ENCODE peak calls at places on chromosomes 2 and 18, in four cellular contexts. One of them, this sample, is unnamed.
A peak's percentile ranks its signal among the peaks of the same experiment; 100 is the strongest.

GRCh38 chr2:9228781-9229469 is 22.3 kb downstream of the ASAP2 start:
- DNase-seq in GM20000: no peak
- DNase-seq in naive thymus-derived CD8-positive, alpha-beta T cell: no peak
- DNase-seq in activated CD8-positive, alpha-beta memory T cell treated with anti-CD3 and anti-CD28 coated beads for 24 hours: peak; percentile 21
- DNase-seq in this sample: no peak

GRCh38 chr2:71963295-71963694 is 184.4 kb downstream of the CYP26B1 start:
- DNase-seq in GM20000: no peak
- DNase-seq in naive thymus-derived CD8-positive, alpha-beta T cell: no peak
- DNase-seq in activated CD8-positive, alpha-beta memory T cell treated with anti-CD3 and anti-CD28 coated beads for 24 hours: no peak
- DNase-seq in this sample: no peak

GRCh38 chr2:5524551-5524950 is 167.6 kb upstream of the SOX11 start:
- DNase-seq in GM20000: no peak
- DNase-seq in naive thymus-derived CD8-positive, alpha-beta T cell: no peak
- DNase-seq in activated CD8-positive, alpha-beta memory T cell treated with anti-CD3 and anti-CD28 coated beads for 24 hours: no peak
- DNase-seq in this sample: no peak

GRCh38 chr2:241052677-241053360 is 49.3 kb downstream of the MTERF4 start:
- DNase-seq in GM20000: no peak
- DNase-seq in naive thymus-derived CD8-positive, alpha-beta T cell: no peak
- DNase-seq in activated CD8-positive, alpha-beta memory T cell treated with anti-CD3 and anti-CD28 coated beads for 24 hours: no peak
- DNase-seq in this sample: no peak

GRCh38 chr2:20916604-20917286 is 93.8 kb upstream of the LDAH start:
- DNase-seq in GM20000: no peak
- DNase-seq in naive thymus-derived CD8-positive, alpha-beta T cell: no peak
- DNase-seq in activated CD8-positive, alpha-beta memory T cell treated with anti-CD3 and anti-CD28 coated beads for 24 hours: no peak
- DNase-seq in this sample: no peak

GRCh38 chr2:86337235-86338099 is at the start of gene REEP1:
- DNase-seq in GM20000: peak; percentile 62
- DNase-seq in naive thymus-derived CD8-positive, alpha-beta T cell: no peak
- DNase-seq in activated CD8-positive, alpha-beta memory T cell treated with anti-CD3 and anti-CD28 coated beads for 24 hours: peak; percentile 66
- DNase-seq in this sample: peak; percentile 10

GRCh38 chr18:57523171-57523956 is 63.1 kb downstream of the FECH start:
- DNase-seq in GM20000: peak; percentile 23
- DNase-seq in naive thymus-derived CD8-positive, alpha-beta T cell: no peak
- DNase-seq in activated CD8-positive, alpha-beta memory T cell treated with anti-CD3 and anti-CD28 coated beads for 24 hours: no peak
- DNase-seq in this sample: peak; percentile 16

GRCh38 chr2:47653909-47654789 is 128.8 kb upstream of the MSH6 start:
- DNase-seq in GM20000: no peak
- DNase-seq in naive thymus-derived CD8-positive, alpha-beta T cell: no peak
- DNase-seq in activated CD8-positive, alpha-beta memory T cell treated with anti-CD3 and anti-CD28 coated beads for 24 hours: no peak
- DNase-seq in this sample: peak; percentile 28

GRCh38 chr2:195709901-195710300 is 52.9 kb downstream of the SLC39A10 start:
- DNase-seq in GM20000: no peak
- DNase-seq in naive thymus-derived CD8-positive, alpha-beta T cell: no peak
- DNase-seq in activated CD8-positive, alpha-beta memory T cell treated with anti-CD3 and anti-CD28 coated beads for 24 hours: no peak
- DNase-seq in this sample: no peak

GRCh38 chr2:233247744-233248143 is 3.7 kb upstream of the ATG16L1 start:
- DNase-seq in GM20000: no peak
- DNase-seq in naive thymus-derived CD8-positive, alpha-beta T cell: peak; percentile 17
- DNase-seq in activated CD8-positive, alpha-beta memory T cell treated with anti-CD3 and anti-CD28 coated beads for 24 hours: no peak
- DNase-seq in this sample: peak; percentile 25

GRCh38 chr2:201182650-201183372 is at the start of gene CASP10:
- DNase-seq in GM20000: peak; percentile 69
- DNase-seq in naive thymus-derived CD8-positive, alpha-beta T cell: peak; percentile 46
- DNase-seq in activated CD8-positive, alpha-beta memory T cell treated with anti-CD3 and anti-CD28 coated beads for 24 hours: no peak
- DNase-seq in this sample: peak; percentile 79

GRCh38 chr2:45141883-45142866 is 132.9 kb upstream of the SIX2 start:
- DNase-seq in GM20000: no peak
- DNase-seq in naive thymus-derived CD8-positive, alpha-beta T cell: no peak
- DNase-seq in activated CD8-positive, alpha-beta memory T cell treated with anti-CD3 and anti-CD28 coated beads for 24 hours: no peak
- DNase-seq in this sample: peak; percentile 28

GRCh38 chr18:48786621-48787522 is 163.9 kb downstream of the SMAD7 start:
- DNase-seq in GM20000: no peak
- DNase-seq in naive thymus-derived CD8-positive, alpha-beta T cell: no peak
- DNase-seq in activated CD8-positive, alpha-beta memory T cell treated with anti-CD3 and anti-CD28 coated beads for 24 hours: no peak
- DNase-seq in this sample: no peak

GRCh38 chr2:181456660-181457120 is 496 bp upstream of the ITGA4 start:
- DNase-seq in GM20000: peak; percentile 67
- DNase-seq in naive thymus-derived CD8-positive, alpha-beta T cell: peak; percentile 72
- DNase-seq in activated CD8-positive, alpha-beta memory T cell treated with anti-CD3 and anti-CD28 coated beads for 24 hours: peak; percentile 84
- DNase-seq in this sample: peak; percentile 95

GRCh38 chr18:6747646-6748045 is 18.1 kb downstream of the ARHGAP28 start:
- DNase-seq in GM20000: no peak
- DNase-seq in naive thymus-derived CD8-positive, alpha-beta T cell: no peak
- DNase-seq in activated CD8-positive, alpha-beta memory T cell treated with anti-CD3 and anti-CD28 coated beads for 24 hours: no peak
- DNase-seq in this sample: no peak

GRCh38 chr2:123518387-123518786 is 506.7 kb upstream of the CNTNAP5 start:
- DNase-seq in GM20000: no peak
- DNase-seq in naive thymus-derived CD8-positive, alpha-beta T cell: no peak
- DNase-seq in activated CD8-positive, alpha-beta memory T cell treated with anti-CD3 and anti-CD28 coated beads for 24 hours: no peak
- DNase-seq in this sample: no peak

GRCh38 chr2:135113322-135113721 is 61.2 kb downstream of the RAB3GAP1 start:
- DNase-seq in GM20000: no peak
- DNase-seq in naive thymus-derived CD8-positive, alpha-beta T cell: no peak
- DNase-seq in activated CD8-positive, alpha-beta memory T cell treated with anti-CD3 and anti-CD28 coated beads for 24 hours: no peak
- DNase-seq in this sample: no peak

GRCh38 chr2:11482473-11483031 is 16.6 kb upstream of the E2F6 start:
- DNase-seq in GM20000: no peak
- DNase-seq in naive thymus-derived CD8-positive, alpha-beta T cell: no peak
- DNase-seq in activated CD8-positive, alpha-beta memory T cell treated with anti-CD3 and anti-CD28 coated beads for 24 hours: no peak
- DNase-seq in this sample: no peak

GRCh38 chr2:79855264-79856006 is 342.6 kb downstream of the CTNNA2 start:
- DNase-seq in GM20000: no peak
- DNase-seq in naive thymus-derived CD8-positive, alpha-beta T cell: no peak
- DNase-seq in activated CD8-positive, alpha-beta memory T cell treated with anti-CD3 and anti-CD28 coated beads for 24 hours: no peak
- DNase-seq in this sample: no peak

GRCh38 chr2:18406219-18406618 is 154.2 kb downstream of the RDH14 start:
- DNase-seq in GM20000: no peak
- DNase-seq in naive thymus-derived CD8-positive, alpha-beta T cell: no peak
- DNase-seq in activated CD8-positive, alpha-beta memory T cell treated with anti-CD3 and anti-CD28 coated beads for 24 hours: no peak
- DNase-seq in this sample: no peak

GRCh38 chr2:67974564-67975430 is 88.0 kb downstream of the C1D start:
- DNase-seq in GM20000: no peak
- DNase-seq in naive thymus-derived CD8-positive, alpha-beta T cell: no peak
- DNase-seq in activated CD8-positive, alpha-beta memory T cell treated with anti-CD3 and anti-CD28 coated beads for 24 hours: no peak
- DNase-seq in this sample: no peak

GRCh38 chr18:58338961-58339722 is 289.7 kb downstream of the ALPK2 start:
- DNase-seq in GM20000: no peak
- DNase-seq in naive thymus-derived CD8-positive, alpha-beta T cell: no peak
- DNase-seq in activated CD8-positive, alpha-beta memory T cell treated with anti-CD3 and anti-CD28 coated beads for 24 hours: no peak
- DNase-seq in this sample: no peak

GRCh38 chr2:151637284-151637781 is 96.9 kb downstream of the NEB start:
- DNase-seq in GM20000: peak; percentile 8
- DNase-seq in naive thymus-derived CD8-positive, alpha-beta T cell: peak; percentile 39
- DNase-seq in activated CD8-positive, alpha-beta memory T cell treated with anti-CD3 and anti-CD28 coated beads for 24 hours: peak; percentile 72
- DNase-seq in this sample: peak; percentile 64

GRCh38 chr2:98647636-98648035 is 39.2 kb downstream of the UNC50 start:
- DNase-seq in GM20000: no peak
- DNase-seq in naive thymus-derived CD8-positive, alpha-beta T cell: no peak
- DNase-seq in activated CD8-positive, alpha-beta memory T cell treated with anti-CD3 and anti-CD28 coated beads for 24 hours: no peak
- DNase-seq in this sample: no peak

GRCh38 chr2:15889800-15890498 is 50.4 kb upstream of the MYCN start:
- DNase-seq in GM20000: no peak
- DNase-seq in naive thymus-derived CD8-positive, alpha-beta T cell: no peak
- DNase-seq in activated CD8-positive, alpha-beta memory T cell treated with anti-CD3 and anti-CD28 coated beads for 24 hours: no peak
- DNase-seq in this sample: peak; percentile 46

GRCh38 chr2:237591379-237591881 is 896 bp upstream of the RAB17 start:
- DNase-seq in GM20000: no peak
- DNase-seq in naive thymus-derived CD8-positive, alpha-beta T cell: no peak
- DNase-seq in activated CD8-positive, alpha-beta memory T cell treated with anti-CD3 and anti-CD28 coated beads for 24 hours: no peak
- DNase-seq in this sample: no peak

GRCh38 chr2:210630904-210631560 is 74.6 kb downstream of the CPS1 start:
- DNase-seq in GM20000: no peak
- DNase-seq in naive thymus-derived CD8-positive, alpha-beta T cell: no peak
- DNase-seq in activated CD8-positive, alpha-beta memory T cell treated with anti-CD3 and anti-CD28 coated beads for 24 hours: no peak
- DNase-seq in this sample: no peak

GRCh38 chr18:63953811-63954210 is 4.7 kb downstream of the HMSD start:
- DNase-seq in GM20000: no peak
- DNase-seq in naive thymus-derived CD8-positive, alpha-beta T cell: no peak
- DNase-seq in activated CD8-positive, alpha-beta memory T cell treated with anti-CD3 and anti-CD28 coated beads for 24 hours: no peak
- DNase-seq in this sample: no peak

GRCh38 chr18:58590231-58590630 is 38.7 kb downstream of the ALPK2 start:
- DNase-seq in GM20000: no peak
- DNase-seq in naive thymus-derived CD8-positive, alpha-beta T cell: no peak
- DNase-seq in activated CD8-positive, alpha-beta memory T cell treated with anti-CD3 and anti-CD28 coated beads for 24 hours: no peak
- DNase-seq in this sample: no peak

GRCh38 chr18:22346968-22347611 is 70.6 kb downstream of the CTAGE1 start:
- DNase-seq in GM20000: peak; percentile 8
- DNase-seq in naive thymus-derived CD8-positive, alpha-beta T cell: no peak
- DNase-seq in activated CD8-positive, alpha-beta memory T cell treated with anti-CD3 and anti-CD28 coated beads for 24 hours: no peak
- DNase-seq in this sample: no peak

GRCh38 chr2:130372055-130372832 is 16.4 kb downstream of the PTPN18 start:
- DNase-seq in GM20000: peak; percentile 91
- DNase-seq in naive thymus-derived CD8-positive, alpha-beta T cell: peak; percentile 59
- DNase-seq in activated CD8-positive, alpha-beta memory T cell treated with anti-CD3 and anti-CD28 coated beads for 24 hours: peak; percentile 93
- DNase-seq in this sample: peak; percentile 93

GRCh38 chr2:120436460-120436739 is 90.5 kb downstream of the INHBB start:
- DNase-seq in GM20000: no peak
- DNase-seq in naive thymus-derived CD8-positive, alpha-beta T cell: no peak
- DNase-seq in activated CD8-positive, alpha-beta memory T cell treated with anti-CD3 and anti-CD28 coated beads for 24 hours: no peak
- DNase-seq in this sample: no peak

GRCh38 chr2:235594041-235594440 is 100.2 kb downstream of the AGAP1 start:
- DNase-seq in GM20000: peak; percentile 52
- DNase-seq in naive thymus-derived CD8-positive, alpha-beta T cell: no peak
- DNase-seq in activated CD8-positive, alpha-beta memory T cell treated with anti-CD3 and anti-CD28 coated beads for 24 hours: no peak
- DNase-seq in this sample: peak; percentile 38

GRCh38 chr2:191013876-191014652 is at the start of gene STAT1:
- DNase-seq in GM20000: peak; percentile 97
- DNase-seq in naive thymus-derived CD8-positive, alpha-beta T cell: peak; percentile 95
- DNase-seq in activated CD8-positive, alpha-beta memory T cell treated with anti-CD3 and anti-CD28 coated beads for 24 hours: peak; percentile 99
- DNase-seq in this sample: peak; percentile 98

GRCh38 chr2:230674930-230675672 is 37.5 kb upstream of the CAB39 start:
- DNase-seq in GM20000: no peak
- DNase-seq in naive thymus-derived CD8-positive, alpha-beta T cell: no peak
- DNase-seq in activated CD8-positive, alpha-beta memory T cell treated with anti-CD3 and anti-CD28 coated beads for 24 hours: no peak
- DNase-seq in this sample: no peak

GRCh38 chr2:199456383-199457146 is 1.2 kb downstream of the SATB2 start:
- DNase-seq in GM20000: no peak
- DNase-seq in naive thymus-derived CD8-positive, alpha-beta T cell: no peak
- DNase-seq in activated CD8-positive, alpha-beta memory T cell treated with anti-CD3 and anti-CD28 coated beads for 24 hours: no peak
- DNase-seq in this sample: no peak